ENCODE peak calls at places on chromosomes 2 and 18, in eight cellular contexts. One of them, this sample, is unnamed.

GRCh38 chr18:78753240-78753639 is 226.4 kb upstream of the SALL3 start:
- DNase-seq in naive B cell: no peak
- DNase-seq in NCI-H1092: no peak
- DNase-seq in nephron progenitor cell: no peak
- DNase-seq in CD8-positive, alpha-beta T cell: no peak
- DNase-seq in stimulated activated CD8-positive, alpha-beta memory T cell treated with anti-CD3 and anti-CD28 coated beads, Interleukin-2, amount 100 ng/mL, for 1 hour: no peak
- DNase-seq in M059J: no peak
- DNase-seq in neural progenitor cell: no peak
- DNase-seq in this sample: no peak

GRCh38 chr2:240134466-240134865 is 1.6 kb downstream of the COPS9 start:
- DNase-seq in naive B cell: no peak
- DNase-seq in NCI-H1092: no peak
- DNase-seq in nephron progenitor cell: no peak
- DNase-seq in CD8-positive, alpha-beta T cell: no peak
- DNase-seq in stimulated activated CD8-positive, alpha-beta memory T cell treated with anti-CD3 and anti-CD28 coated beads, Interleukin-2, amount 100 ng/mL, for 1 hour: no peak
- DNase-seq in M059J: no peak
- DNase-seq in neural progenitor cell: no peak
- DNase-seq in this sample: no peak

GRCh38 chr18:26103579-26103978 is 13.2 kb upstream of the SS18 start:
- DNase-seq in naive B cell: no peak
- DNase-seq in NCI-H1092: no peak
- DNase-seq in nephron progenitor cell: peak
- DNase-seq in CD8-positive, alpha-beta T cell: peak
- DNase-seq in stimulated activated CD8-positive, alpha-beta memory T cell treated with anti-CD3 and anti-CD28 coated beads, Interleukin-2, amount 100 ng/mL, for 1 hour: no peak
- DNase-seq in M059J: peak
- DNase-seq in neural progenitor cell: peak
- DNase-seq in this sample: peak

GRCh38 chr2:42830922-42831574 is 38.7 kb upstream of the HAAO start:
- DNase-seq in naive B cell: no peak
- DNase-seq in NCI-H1092: no peak
- DNase-seq in nephron progenitor cell: no peak
- DNase-seq in CD8-positive, alpha-beta T cell: no peak
- DNase-seq in stimulated activated CD8-positive, alpha-beta memory T cell treated with anti-CD3 and anti-CD28 coated beads, Interleukin-2, amount 100 ng/mL, for 1 hour: no peak
- DNase-seq in M059J: peak
- DNase-seq in neural progenitor cell: no peak
- DNase-seq in this sample: no peak

GRCh38 chr18:79133724-79134123 is 64.5 kb downstream of the ATP9B start:
- DNase-seq in naive B cell: no peak
- DNase-seq in NCI-H1092: no peak
- DNase-seq in nephron progenitor cell: no peak
- DNase-seq in CD8-positive, alpha-beta T cell: no peak
- DNase-seq in stimulated activated CD8-positive, alpha-beta memory T cell treated with anti-CD3 and anti-CD28 coated beads, Interleukin-2, amount 100 ng/mL, for 1 hour: no peak
- DNase-seq in M059J: no peak
- DNase-seq in neural progenitor cell: no peak
- DNase-seq in this sample: no peak

GRCh38 chr2:218788529-218789237 is 6.7 kb downstream of the CYP27A1 start:
- DNase-seq in naive B cell: no peak
- DNase-seq in NCI-H1092: no peak
- DNase-seq in nephron progenitor cell: no peak
- DNase-seq in CD8-positive, alpha-beta T cell: no peak
- DNase-seq in stimulated activated CD8-positive, alpha-beta memory T cell treated with anti-CD3 and anti-CD28 coated beads, Interleukin-2, amount 100 ng/mL, for 1 hour: no peak
- DNase-seq in M059J: no peak
- DNase-seq in neural progenitor cell: no peak
- DNase-seq in this sample: no peak

GRCh38 chr2:101310591-101311389 is 2.3 kb upstream of the RNF149 start:
- DNase-seq in naive B cell: no peak
- DNase-seq in NCI-H1092: no peak
- DNase-seq in nephron progenitor cell: no peak
- DNase-seq in CD8-positive, alpha-beta T cell: no peak
- DNase-seq in stimulated activated CD8-positive, alpha-beta memory T cell treated with anti-CD3 and anti-CD28 coated beads, Interleukin-2, amount 100 ng/mL, for 1 hour: no peak
- DNase-seq in M059J: peak
- DNase-seq in neural progenitor cell: no peak
- DNase-seq in this sample: no peak

GRCh38 chr2:70381235-70381634 is 79.4 kb upstream of the FAM136A start:
- DNase-seq in naive B cell: no peak
- DNase-seq in NCI-H1092: no peak
- DNase-seq in nephron progenitor cell: no peak
- DNase-seq in CD8-positive, alpha-beta T cell: no peak
- DNase-seq in stimulated activated CD8-positive, alpha-beta memory T cell treated with anti-CD3 and anti-CD28 coated beads, Interleukin-2, amount 100 ng/mL, for 1 hour: no peak
- DNase-seq in M059J: peak
- DNase-seq in neural progenitor cell: no peak
- DNase-seq in this sample: no peak

GRCh38 chr2:68751397-68752339 is 17.1 kb downstream of the ARHGAP25 start:
- DNase-seq in naive B cell: peak
- DNase-seq in NCI-H1092: peak
- DNase-seq in nephron progenitor cell: peak
- DNase-seq in CD8-positive, alpha-beta T cell: peak
- DNase-seq in stimulated activated CD8-positive, alpha-beta memory T cell treated with anti-CD3 and anti-CD28 coated beads, Interleukin-2, amount 100 ng/mL, for 1 hour: peak
- DNase-seq in M059J: peak
- DNase-seq in neural progenitor cell: peak
- DNase-seq in this sample: peak

GRCh38 chr2:20097889-20098714 is 46.7 kb upstream of the LAPTM4A start:
- DNase-seq in naive B cell: peak
- DNase-seq in NCI-H1092: peak
- DNase-seq in nephron progenitor cell: peak
- DNase-seq in CD8-positive, alpha-beta T cell: peak
- DNase-seq in stimulated activated CD8-positive, alpha-beta memory T cell treated with anti-CD3 and anti-CD28 coated beads, Interleukin-2, amount 100 ng/mL, for 1 hour: peak
- DNase-seq in M059J: peak
- DNase-seq in neural progenitor cell: peak
- DNase-seq in this sample: peak

GRCh38 chr18:48992791-48993555 is 42.2 kb upstream of the SMAD7 start:
- DNase-seq in naive B cell: peak
- DNase-seq in NCI-H1092: no peak
- DNase-seq in nephron progenitor cell: no peak
- DNase-seq in CD8-positive, alpha-beta T cell: no peak
- DNase-seq in stimulated activated CD8-positive, alpha-beta memory T cell treated with anti-CD3 and anti-CD28 coated beads, Interleukin-2, amount 100 ng/mL, for 1 hour: no peak
- DNase-seq in M059J: no peak
- DNase-seq in neural progenitor cell: no peak
- DNase-seq in this sample: no peak

GRCh38 chr2:146982393-146982846 is 862.4 kb upstream of the ACVR2A start:
- DNase-seq in naive B cell: no peak
- DNase-seq in NCI-H1092: no peak
- DNase-seq in nephron progenitor cell: no peak
- DNase-seq in CD8-positive, alpha-beta T cell: no peak
- DNase-seq in stimulated activated CD8-positive, alpha-beta memory T cell treated with anti-CD3 and anti-CD28 coated beads, Interleukin-2, amount 100 ng/mL, for 1 hour: no peak
- DNase-seq in M059J: peak
- DNase-seq in neural progenitor cell: no peak
- DNase-seq in this sample: no peak

GRCh38 chr2:33903701-33904100 is 304.6 kb upstream of the FAM98A start:
- DNase-seq in naive B cell: no peak
- DNase-seq in NCI-H1092: no peak
- DNase-seq in nephron progenitor cell: no peak
- DNase-seq in CD8-positive, alpha-beta T cell: no peak
- DNase-seq in stimulated activated CD8-positive, alpha-beta memory T cell treated with anti-CD3 and anti-CD28 coated beads, Interleukin-2, amount 100 ng/mL, for 1 hour: no peak
- DNase-seq in M059J: no peak
- DNase-seq in neural progenitor cell: no peak
- DNase-seq in this sample: no peak

GRCh38 chr18:41320090-41320489 is 634.9 kb upstream of the PIK3C3 start:
- DNase-seq in naive B cell: no peak
- DNase-seq in NCI-H1092: no peak
- DNase-seq in nephron progenitor cell: no peak
- DNase-seq in CD8-positive, alpha-beta T cell: no peak
- DNase-seq in stimulated activated CD8-positive, alpha-beta memory T cell treated with anti-CD3 and anti-CD28 coated beads, Interleukin-2, amount 100 ng/mL, for 1 hour: no peak
- DNase-seq in M059J: no peak
- DNase-seq in neural progenitor cell: no peak
- DNase-seq in this sample: no peak

GRCh38 chr2:157439792-157440186 is 4.1 kb downstream of the CYTIP start:
- DNase-seq in naive B cell: no peak
- DNase-seq in NCI-H1092: no peak
- DNase-seq in nephron progenitor cell: no peak
- DNase-seq in CD8-positive, alpha-beta T cell: no peak
- DNase-seq in stimulated activated CD8-positive, alpha-beta memory T cell treated with anti-CD3 and anti-CD28 coated beads, Interleukin-2, amount 100 ng/mL, for 1 hour: no peak
- DNase-seq in M059J: no peak
- DNase-seq in neural progenitor cell: no peak
- DNase-seq in this sample: no peak

GRCh38 chr2:105990624-105991023 is 203.5 kb downstream of the UXS1 start:
- DNase-seq in naive B cell: peak
- DNase-seq in NCI-H1092: no peak
- DNase-seq in nephron progenitor cell: no peak
- DNase-seq in CD8-positive, alpha-beta T cell: no peak
- DNase-seq in stimulated activated CD8-positive, alpha-beta memory T cell treated with anti-CD3 and anti-CD28 coated beads, Interleukin-2, amount 100 ng/mL, for 1 hour: no peak
- DNase-seq in M059J: no peak
- DNase-seq in neural progenitor cell: no peak
- DNase-seq in this sample: no peak

GRCh38 chr18:59459352-59460059 is 100.4 kb upstream of the LMAN1 start:
- DNase-seq in naive B cell: peak
- DNase-seq in NCI-H1092: no peak
- DNase-seq in nephron progenitor cell: no peak
- DNase-seq in CD8-positive, alpha-beta T cell: no peak
- DNase-seq in stimulated activated CD8-positive, alpha-beta memory T cell treated with anti-CD3 and anti-CD28 coated beads, Interleukin-2, amount 100 ng/mL, for 1 hour: no peak
- DNase-seq in M059J: peak
- DNase-seq in neural progenitor cell: peak
- DNase-seq in this sample: peak

This sample was measured in dermis microvascular lymphatic vessel endothelial cell.